ENCODE peak calls at places on chromosome 1, in six cellular contexts. I is NCI-H345, M is HAP-1, N is dermis microvascular lymphatic vessel endothelial cell, B is T1000, Y is K562. W is an unnamed sample.

GRCh38 chr1:9129391-9130041 is 614 bp upstream of the GPR157 start:
- DNase-seq in I (peak), M (peak), N (peak), B (peak), Y (peak), W (no peak)

GRCh38 chr1:233605205-233605604 is 8.7 kb upstream of the KCNK1 start:
- DNase-seq in I (no peak), M (no peak), N (no peak), B (no peak), Y (no peak), W (no peak)

GRCh38 chr1:41566969-41567368 is 82.5 kb upstream of the EDN2 start:
- DNase-seq in I (no peak), M (no peak), N (no peak), B (no peak), Y (no peak), W (no peak)

GRCh38 chr1:32919811-32920733 is 18.9 kb upstream of the TMEM54 start:
- DNase-seq in I (no peak), M (no peak), N (no peak), B (no peak), Y (no peak), W (peak)

GRCh38 chr1:177873238-177873637 is 96.6 kb downstream of the SEC16B start:
- DNase-seq in I (no peak), M (no peak), N (peak), B (peak), Y (no peak), W (peak)

GRCh38 chr1:226425431-226426031 is 17.6 kb upstream of the PARP1 start:
- DNase-seq in I (no peak), M (peak), N (no peak), B (no peak), Y (no peak), W (no peak)

GRCh38 chr1:68493193-68493592 is 3.7 kb downstream of the DEPDC1 start:
- DNase-seq in I (no peak), M (no peak), N (no peak), B (no peak), Y (no peak), W (no peak)

GRCh38 chr1:57329932-57330331 is 93.9 kb downstream of the DAB1 start:
- DNase-seq in I (no peak), M (no peak), N (no peak), B (no peak), Y (no peak), W (no peak)

W was measured in kidney epithelial cell.